ENCODE peak calls at places on chromosomes 11 and 22, in four cellular contexts. L is K562, Y is GM12891, F is GM12878. K is an unnamed sample.

GRCh38 chr11:76225122-76225584 is 18.9 kb upstream of the WNT11 start:
- DNase-seq in L (no peak), Y (no peak), F (no peak), K (no peak)

GRCh38 chr11:77705195-77705876 is 67.7 kb upstream of the CLNS1A start:
- DNase-seq in L (peak; percentile 37), Y (no peak), F (no peak), K (no peak)

GRCh38 chr11:85661972-85662664 is 2.8 kb downstream of the CREBZF start:
- DNase-seq in L (no peak), Y (no peak), F (no peak), K (no peak)

GRCh38 chr22:48761546-48761945 is 1066.1 kb downstream of the BRD1 start:
- DNase-seq in L (no peak), Y (no peak), F (no peak), K (no peak)

GRCh38 chr11:122235615-122236014 is 119.6 kb upstream of the BLID start:
- DNase-seq in L (no peak), Y (no peak), F (no peak), K (no peak)

GRCh38 chr11:1557904-1558831 is 13.9 kb downstream of the DUSP8 start:
- DNase-seq in L (no peak), Y (no peak), F (no peak), K (peak; percentile 19)

GRCh38 chr11:134497586-134497985 is 85.5 kb upstream of the B3GAT1 start:
- DNase-seq in L (no peak), Y (no peak), F (no peak), K (no peak)

GRCh38 chr11:46272816-46273427 is 4.5 kb upstream of the CREB3L1 start:
- DNase-seq in L (no peak), Y (no peak), F (no peak), K (no peak)

GRCh38 chr11:77259681-77260080 is 41.8 kb downstream of the GDPD4 start:
- DNase-seq in L (no peak), Y (no peak), F (no peak), K (no peak)

GRCh38 chr22:44522526-44523170 is 24.6 kb upstream of the RTL6 start:
- DNase-seq in L (no peak), Y (no peak), F (no peak), K (no peak)

GRCh38 chr11:130157111-130157510 is 2.5 kb upstream of the ST14 start:
- DNase-seq in L (no peak), Y (no peak), F (no peak), K (no peak)

GRCh38 chr11:106552694-106553203 is 465.5 kb downstream of the GUCY1A2 start:
- DNase-seq in L (no peak), Y (no peak), F (no peak), K (no peak)

GRCh38 chr11:10091314-10092045 is 202.5 kb downstream of the SBF2 start:
- DNase-seq in L (no peak), Y (no peak), F (no peak), K (no peak)

GRCh38 chr22:45151503-45151902 is 12.2 kb upstream of the NUP50 start:
- DNase-seq in L (no peak), Y (no peak), F (no peak), K (no peak)

GRCh38 chr11:68954970-68955958 is 25.5 kb downstream of the MRGPRD start:
- DNase-seq in L (peak; percentile 57), Y (no peak), F (no peak), K (no peak)

GRCh38 chr11:119594639-119595249 is 134.3 kb downstream of the NECTIN1 start:
- DNase-seq in L (peak; percentile 76), Y (no peak), F (no peak), K (no peak)

GRCh38 chr22:44402196-44403111 is 89.7 kb upstream of the SHISAL1 start:
- DNase-seq in L (no peak), Y (no peak), F (no peak), K (no peak)

GRCh38 chr22:48864748-48865147 is 962.9 kb downstream of the BRD1 start:
- DNase-seq in L (no peak), Y (no peak), F (no peak), K (no peak)

GRCh38 chr11:120337133-120337895 is 1.1 kb downstream of the ARHGEF12 start:
- DNase-seq in L (no peak), Y (no peak), F (no peak), K (no peak)

GRCh38 chr11:59028105-59028504 is 58.0 kb upstream of the GLYATL1B start:
- DNase-seq in L (no peak), Y (no peak), F (no peak), K (no peak)

GRCh38 chr11:62880803-62881578 is at the start of gene SLC3A2:
- DNase-seq in L (peak; percentile 83), Y (peak; percentile 78), F (peak; percentile 47), K (peak; percentile 81)

GRCh38 chr11:42462558-42463310 is 849.1 kb upstream of the API5 start:
- DNase-seq in L (no peak), Y (no peak), F (no peak), K (no peak)

GRCh38 chr11:134758342-134758931 is 346.4 kb upstream of the B3GAT1 start:
- DNase-seq in L (no peak), Y (no peak), F (no peak), K (no peak)

GRCh38 chr11:62245271-62245753 is 3.3 kb downstream of the SCGB1D2 start:
- DNase-seq in L (peak; percentile 44), Y (no peak), F (no peak), K (no peak)

GRCh38 chr11:67031791-67032561 is 9.0 kb downstream of the SYT12 start:
- DNase-seq in L (no peak), Y (no peak), F (no peak), K (no peak)

DNA sequence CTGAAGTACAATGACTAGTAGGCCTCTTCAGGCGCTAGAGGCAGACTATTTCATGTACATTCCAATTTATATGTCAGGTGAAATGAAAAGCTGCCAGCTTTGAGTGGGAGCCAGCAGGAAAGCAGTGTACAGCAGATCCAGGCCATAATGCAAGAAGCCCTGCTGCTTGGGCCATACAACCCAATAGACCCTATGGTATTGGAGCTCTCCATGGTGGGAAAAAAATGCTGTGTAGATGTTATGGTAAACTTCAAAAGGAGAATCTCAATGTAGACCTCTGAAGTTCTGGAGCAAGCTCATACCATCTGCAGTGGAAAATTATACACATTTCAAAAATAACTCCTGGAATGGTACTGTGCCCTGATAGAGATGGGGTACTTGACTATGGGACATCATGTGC is 71.5 kb upstream of the CD82 start:
- DNase-seq in L (no peak), Y (no peak), F (no peak), K (no peak)
- TF ChIP-seq POLR2A in L (no peak), Y (no peak), F (no peak), K (no peak)

DNA sequence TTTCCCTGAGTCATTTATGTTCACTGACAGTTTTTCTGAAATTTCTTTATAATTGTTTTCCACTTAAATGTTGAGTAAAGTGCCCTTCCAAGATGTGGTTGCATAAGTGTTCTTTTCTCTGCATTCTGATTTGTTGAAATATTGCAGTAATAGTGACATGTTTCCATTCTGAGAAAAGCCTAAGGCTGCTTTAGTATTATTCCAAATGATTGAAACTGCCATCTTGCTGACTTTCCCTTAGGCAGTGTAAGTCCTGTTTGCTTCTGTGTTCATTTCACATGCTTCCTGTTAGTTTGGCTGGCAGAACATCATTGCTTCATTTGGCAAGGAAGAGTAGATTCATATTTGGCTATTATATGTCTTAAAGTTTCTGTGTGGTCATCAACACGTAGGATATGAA is 146.5 kb downstream of the ELP4 start:
- DNase-seq in L (no peak), Y (no peak), F (no peak), K (no peak)
- TF ChIP-seq TAF1 in L (no peak), Y (no peak), F (no peak), K (no peak)

GRCh38 chr22:30140414-30140813 is 60.1 kb downstream of the HORMAD2 start:
- DNase-seq in L (no peak), Y (no peak), F (no peak), K (no peak)
- TF ChIP-seq POLR2A in L (no peak), Y (no peak), F (no peak), K (no peak)

GRCh38 chr11:30908857-30909256 is 322.7 kb upstream of the MPPED2 start:
- DNase-seq in L (no peak), Y (no peak), F (no peak), K (no peak)

GRCh38 chr11:30902929-30903328 is 316.8 kb upstream of the MPPED2 start:
- DNase-seq in L (no peak), Y (no peak), F (no peak), K (no peak)

GRCh38 chr11:30914143-30914762 is 328.1 kb upstream of the MPPED2 start:
- DNase-seq in L (no peak), Y (no peak), F (no peak), K (peak; percentile 1)

GRCh38 chr11:30911247-30911646 is 325.1 kb upstream of the MPPED2 start:
- DNase-seq in L (no peak), Y (no peak), F (no peak), K (no peak)

GRCh38 chr11:30908272-30908671 is 322.1 kb upstream of the MPPED2 start:
- DNase-seq in L (no peak), Y (no peak), F (no peak), K (no peak)
- TF ChIP-seq TAF1 in L (no peak), Y (no peak), F (no peak), K (no peak)

DNA sequence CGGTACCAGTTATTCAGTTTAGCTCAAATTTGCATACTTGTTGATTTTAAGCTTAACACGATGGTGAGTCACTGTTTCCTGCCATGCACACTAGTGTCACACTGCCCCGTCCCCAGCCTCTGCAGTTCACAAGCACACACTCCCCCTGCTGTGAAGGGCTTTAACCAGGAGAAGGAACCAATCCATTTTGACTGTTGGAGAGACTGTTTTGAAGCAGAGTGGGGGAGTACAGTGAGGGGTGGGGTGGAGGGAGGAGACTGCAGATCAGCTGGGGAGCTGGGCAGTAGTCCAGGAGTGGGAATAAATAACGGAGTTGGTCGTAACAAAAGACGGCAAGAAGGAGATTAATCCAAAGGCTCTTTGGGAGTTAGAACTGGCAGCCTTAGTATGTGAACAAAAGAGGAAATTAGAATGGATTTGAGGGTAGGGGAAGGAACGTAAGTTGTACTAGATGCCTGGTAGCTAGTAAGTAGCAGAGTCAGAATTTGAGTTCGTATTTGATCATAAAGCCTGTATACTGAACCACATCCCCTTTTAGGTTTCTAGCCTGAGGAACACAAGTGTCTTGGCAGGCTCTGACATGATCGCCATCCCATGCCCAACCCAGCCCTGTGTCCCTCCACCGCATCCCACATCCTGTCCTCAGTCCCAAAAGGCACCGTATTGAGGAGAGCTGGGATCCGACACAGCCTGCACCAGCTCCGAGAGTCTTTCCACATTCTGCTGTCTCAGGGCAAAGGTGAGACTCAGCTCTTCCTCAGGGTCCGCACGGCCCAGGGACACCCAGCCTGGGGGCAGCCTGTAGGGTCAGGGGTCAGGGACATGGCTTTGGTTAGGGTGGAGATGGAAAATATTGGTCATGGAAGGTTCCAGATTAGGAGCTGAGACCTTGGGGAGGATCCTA is 853 bp downstream of the TPP1 start:
- DNase-seq in L (peak; percentile 75), Y (no peak), F (no peak), K (no peak)
- TF ChIP-seq POLR2A in L (no peak), Y (no peak), F (no peak), K (no peak)